ENCODE peak calls at places on chromosomes 12 and 14, in five cellular contexts. N, L, O, U and X are unnamed samples. For H3K4me1, the result is how much of the 10 kb centered on the place peaks cover.

GRCh38 chr12:1350055-1350933 is 244.1 kb downstream of the FBXL14 start:
- DNase-seq in U (no peak), N (no peak), L (no peak), O (peak), X (no peak)

GRCh38 chr14:77790566-77791224 is 9.2 kb upstream of the ADCK1 start:
- DNase-seq in L (no peak), O (no peak), N (no peak), U (no peak), X (no peak)

GRCh38 chr14:61388173-61388975 is 67.0 kb downstream of the PRKCH start:
- DNase-seq in L (peak), O (no peak), U (no peak), N (no peak), X (no peak)

GRCh38 chr14:60266021-60266937 is 17.3 kb downstream of the PPM1A start:
- DNase-seq in L (no peak), O (no peak), N (no peak), U (no peak), X (no peak)

GRCh38 chr12:103773109-103773905 is 67.7 kb downstream of the NT5DC3 start:
- DNase-seq in N (no peak), O (no peak), U (no peak), L (no peak), X (no peak)

GRCh38 chr14:37116933-37117844 is 55.2 kb downstream of the SLC25A21 start:
- DNase-seq in O (no peak), U (no peak), L (no peak), N (no peak), X (no peak)

GRCh38 chr12:56581418-56582145 is 48.5 kb downstream of the BAZ2A start:
- DNase-seq in L (peak), U (no peak), O (peak), N (no peak), X (peak)

GRCh38 chr14:70785556-70785955 is 23.8 kb downstream of the MAP3K9 start:
- DNase-seq in O (no peak), U (no peak), N (no peak), L (no peak), X (no peak)

GRCh38 chr12:108594960-108595710 is 2.7 kb downstream of the TMEM119 start:
- DNase-seq in N (no peak), U (no peak), O (no peak), L (no peak), X (no peak)

GRCh38 chr12:101733166-101733565 is 6.1 kb downstream of the SYCP3 start:
- DNase-seq in U (no peak), L (no peak), O (no peak), N (no peak), X (no peak)

GRCh38 chr12:52401926-52402325 is 4.2 kb downstream of the KRT82 start:
- DNase-seq in L (no peak), N (no peak), U (no peak), O (no peak), X (no peak)

GRCh38 chr12:127548123-127548553 is 718.8 kb upstream of the TMEM132C start:
- DNase-seq in U (no peak), N (no peak), O (no peak), L (no peak), X (no peak)

GRCh38 chr12:80877706-80878384 is 59.9 kb downstream of the LIN7A start:
- DNase-seq in L (no peak), O (no peak), U (no peak), N (no peak), X (no peak)

GRCh38 chr14:97382616-97383226 is 585.5 kb downstream of the VRK1 start:
- DNase-seq in O (no peak), N (no peak), L (no peak), U (no peak), X (no peak)

GRCh38 chr12:64679487-64679983 is 69.2 kb downstream of the RASSF3 start:
- DNase-seq in U (peak), N (peak), O (peak), L (peak), X (peak)

GRCh38 chr14:105388110-105388951 is 10.0 kb upstream of the TEX22 start:
- DNase-seq in U (peak), N (no peak), L (no peak), O (no peak), X (no peak)

GRCh38 chr12:45729233-45730115 is at the start of gene ARID2:
- DNase-seq in N (peak), O (peak), L (peak), U (peak), X (peak)

GRCh38 chr14:82309199-82309598 is 775.5 kb upstream of the SEL1L start:
- DNase-seq in L (no peak), O (no peak), U (no peak), N (no peak), X (no peak)

GRCh38 chr12:6954754-6955461 is 3.8 kb downstream of the PTPN6 start:
- DNase-seq in N (no peak), O (peak), U (peak), L (no peak), X (no peak)

GRCh38 chr12:5900533-5901255 is 44.4 kb downstream of the ANO2 start:
- DNase-seq in L (no peak), U (no peak), O (no peak), N (no peak), X (no peak)

GRCh38 chr14:58408681-58409080 is 13.0 kb downstream of the TOMM20L start:
- DNase-seq in O (no peak), L (no peak), N (no peak), U (no peak), X (no peak)

GRCh38 chr14:69853774-69854173 is 25.4 kb upstream of the SMOC1 start:
- DNase-seq in N (no peak), L (no peak), U (no peak), O (no peak), X (no peak)

GRCh38 chr12:51424662-51425539 is at the start of gene SLC4A8:
- DNase-seq in U (peak), O (peak), N (peak), L (peak), X (peak)

GRCh38 chr14:105066285-105067071 is 1.2 kb upstream of the GPR132 start:
- DNase-seq in N (no peak), U (no peak), O (no peak), L (no peak), X (no peak)

GRCh38 chr14:20743556-20743955 is 2.1 kb upstream of the EDDM3A start:
- DNase-seq in O (no peak), N (no peak), L (no peak), U (no peak), X (no peak)

GRCh38 chr12:113347892-113348291 is 10.5 kb upstream of the PLBD2 start:
- DNase-seq in L (no peak), U (no peak), O (no peak), N (no peak), X (no peak)

GRCh38 chr14:101716956-101717662 is 44.4 kb upstream of the PPP2R5C start:
- DNase-seq in L (no peak), U (no peak), O (no peak), N (no peak), X (no peak)

GRCh38 chr12:100845095-100845494 is 50.5 kb downstream of the ANO4 start:
- DNase-seq in L (no peak), U (no peak), O (no peak), N (no peak), X (no peak)

GRCh38 chr14:88492272-88493089 is 62.3 kb downstream of the PTPN21 start:
- DNase-seq in U (peak), L (peak), O (peak), N (peak), X (peak)

GRCh38 chr12:131865196-131865875 is 29.1 kb upstream of the ULK1 start:
- DNase-seq in L (no peak), N (no peak), U (peak), O (peak), X (no peak)

GRCh38 chr12:62907067-62907466 is 27.9 kb downstream of the PPM1H start:
- DNase-seq in L (no peak), N (no peak), U (no peak), O (no peak), X (no peak)

GRCh38 chr12:54549774-54550451 is 512 bp downstream of the PDE1B start:
- DNase-seq in N (no peak), U (no peak), L (no peak), O (peak), X (no peak)

GRCh38 chr12:111173391-111174282 is 195.3 kb downstream of the PHETA1 start:
- DNase-seq in U (no peak), N (no peak), L (no peak), O (no peak), X (no peak)

GRCh38 chr14:29301571-29301970 is 535.0 kb downstream of the FOXG1 start:
- DNase-seq in N (no peak), O (no peak), U (no peak), L (no peak), X (no peak)

GRCh38 chr12:64088431-64089349 is 133.4 kb downstream of the KICS2 start:
- DNase-seq in L (no peak), O (no peak), N (peak), U (peak), X (no peak)

GRCh38 chr12:118999107-118999506 is 17.8 kb downstream of the SRRM4 start:
- DNase-seq in L (no peak), O (no peak), N (no peak), U (no peak), X (no peak)

GRCh38 chr14:69941768-69942742 is 62.8 kb downstream of the SMOC1 start:
- DNase-seq in O (no peak), U (no peak), N (no peak), L (no peak), X (no peak)

GRCh38 chr12:10278104-10278503 is 29.6 kb upstream of the KLRD1 start:
- DNase-seq in N (no peak), U (no peak), L (no peak), O (no peak), X (no peak)

GRCh38 chr12:6827982-6828670 is at the start of gene P3H3:
- DNase-seq in N (peak), O (peak), U (peak), L (no peak), X (no peak)

DNA sequence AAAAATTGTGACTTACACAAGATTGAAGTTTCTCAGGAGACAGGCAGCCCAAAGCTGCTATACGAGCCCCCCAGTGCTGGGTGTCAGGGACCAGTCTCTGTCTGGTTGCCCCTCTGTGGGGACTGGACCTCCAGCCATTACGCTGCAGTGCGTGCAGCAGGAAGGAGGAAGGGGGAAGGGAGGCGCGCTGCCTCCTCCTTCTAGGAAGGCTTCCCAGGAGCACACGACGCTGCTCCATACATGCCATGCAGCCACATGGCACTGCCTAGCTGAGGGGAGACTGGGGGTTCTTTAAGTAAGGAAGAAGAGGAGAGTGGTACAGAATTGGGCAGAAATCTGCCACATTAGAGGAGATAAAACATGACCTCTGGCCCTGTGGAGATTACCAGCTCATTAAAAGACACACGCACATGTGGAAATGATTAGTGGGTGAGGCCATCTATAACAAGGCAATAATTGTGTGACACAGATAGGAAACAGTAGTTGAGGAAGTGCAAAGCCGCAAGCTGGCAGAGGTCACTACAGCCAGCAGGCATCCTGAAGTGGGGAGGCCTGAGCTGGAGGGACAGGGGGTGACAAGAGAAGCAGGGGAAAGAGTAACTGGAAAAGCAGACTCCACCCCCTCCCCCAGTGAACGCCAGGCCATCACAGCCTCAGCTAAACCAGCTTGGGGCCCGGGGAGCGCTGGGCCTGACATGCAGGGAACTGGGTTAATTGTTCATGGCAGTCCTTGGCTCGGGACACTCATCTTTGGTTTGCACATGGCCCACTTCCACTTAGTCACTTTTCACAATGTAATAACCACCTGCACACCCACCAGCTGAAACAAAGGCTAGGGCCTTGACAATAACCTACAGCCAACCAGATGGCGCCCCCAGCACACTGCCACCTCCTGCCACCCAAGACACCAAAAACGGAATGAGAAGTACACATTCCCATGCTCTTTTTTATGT is 39.6 kb downstream of the CCDC88C start:
- DNase-seq in N (no peak), O (no peak), L (no peak), U (no peak), X (peak)
- H3K4me1 ChIP-seq in N (under half), O (under half), L (half or more), U (under half), X (half or more)

GRCh38 chr12:70176290-70176689 is 66.9 kb upstream of the CNOT2 start:
- DNase-seq in O (no peak), L (no peak), N (no peak), U (no peak), X (no peak)
- H3K4me1 ChIP-seq in O (under half), L (under half), N (under half), U (under half), X (under half)

GRCh38 chr14:74574092-74574438 is 38.0 kb downstream of the LTBP2 start:
- DNase-seq in N (no peak), U (no peak), O (no peak), L (peak), X (no peak)

GRCh38 chr14:74575936-74576335 is 36.1 kb downstream of the LTBP2 start:
- DNase-seq in U (peak), N (no peak), L (no peak), O (peak), X (no peak)

GRCh38 chr14:74577247-74577947 is 34.6 kb downstream of the LTBP2 start:
- DNase-seq in L (no peak), O (peak), U (peak), N (peak), X (no peak)

GRCh38 chr14:74574706-74575105 is 37.3 kb downstream of the LTBP2 start:
- DNase-seq in L (no peak), O (peak), U (peak), N (no peak), X (no peak)

DNA sequence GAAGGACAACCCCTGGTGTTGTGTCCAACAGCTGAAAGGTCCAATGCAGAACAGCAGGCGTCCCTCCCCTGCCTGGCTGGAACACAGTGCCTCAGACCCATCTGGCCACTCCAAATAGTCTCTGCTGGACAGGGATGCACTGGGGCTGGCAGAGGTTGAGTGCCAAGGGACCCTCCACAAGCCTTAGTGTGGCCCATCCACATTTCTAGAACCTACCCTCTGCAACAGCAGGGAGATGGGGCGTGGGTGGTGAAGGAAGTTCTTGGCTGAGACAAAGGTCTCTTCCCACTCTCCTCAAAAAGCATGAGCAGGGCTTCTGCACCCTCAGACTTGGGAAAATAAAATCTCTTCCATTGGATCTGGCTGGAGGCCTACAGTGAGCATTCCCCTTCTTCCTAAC is 36.5 kb downstream of the LTBP2 start:
- DNase-seq in O (peak), L (no peak), U (peak), N (no peak), X (no peak)
- H3K4me1 ChIP-seq in O (under half), L (under half), U (under half), N (under half), X (under half)

DNA sequence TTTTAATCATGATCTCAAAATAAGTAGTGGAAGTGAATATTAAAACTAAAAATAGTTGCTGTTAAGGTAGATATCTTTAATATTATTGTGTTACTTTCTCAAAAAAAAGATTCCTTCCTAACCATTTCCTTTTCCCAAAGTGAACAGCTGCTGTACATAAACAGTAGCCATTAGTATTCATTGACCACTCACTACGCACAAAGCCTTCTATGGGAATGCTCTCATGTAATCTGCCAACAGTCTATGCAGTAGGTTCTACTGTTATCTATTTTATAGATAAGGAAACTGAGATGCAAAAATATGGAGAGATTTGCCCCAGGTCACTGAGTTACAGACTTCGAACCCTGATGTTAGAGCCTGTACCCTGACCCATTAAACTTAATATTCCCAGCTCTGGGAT is 32.1 kb downstream of the ZFP36L1 start:
- DNase-seq in L (no peak), U (no peak), N (no peak), O (no peak), X (no peak)
- H3K4me1 ChIP-seq in L (under half), U (under half), N (under half), O (under half), X (under half)

DNA sequence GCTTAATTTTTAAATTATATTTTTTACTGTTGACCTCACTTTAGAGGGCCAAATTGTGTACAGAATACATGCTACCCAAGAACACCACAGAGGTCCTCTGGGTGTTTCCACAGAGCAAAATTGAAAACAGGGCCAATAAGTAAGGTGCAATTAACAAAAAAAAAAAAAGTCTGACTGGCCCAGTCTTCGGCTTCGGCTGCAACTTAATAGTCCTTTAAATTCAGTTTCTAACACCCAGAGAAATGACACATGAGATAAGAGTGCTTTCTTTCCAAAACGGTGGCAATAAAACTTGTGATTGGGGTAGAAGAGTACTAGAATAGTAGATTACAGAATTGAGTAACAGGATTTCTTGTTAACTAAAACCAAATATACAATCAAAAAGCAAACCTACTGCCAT is 81.3 kb downstream of the MED13L start:
- DNase-seq in N (no peak), L (no peak), U (no peak), O (no peak), X (no peak)
- H3K4me1 ChIP-seq in N (under half), L (under half), U (under half), O (under half), X (under half)

GRCh38 chr14:95136631-95137030 is 20.7 kb downstream of the DICER1 start:
- DNase-seq in L (no peak), N (no peak), O (no peak), U (no peak), X (no peak)
- H3K4me1 ChIP-seq in L (under half), N (under half), O (under half), U (under half), X (under half)

DNA sequence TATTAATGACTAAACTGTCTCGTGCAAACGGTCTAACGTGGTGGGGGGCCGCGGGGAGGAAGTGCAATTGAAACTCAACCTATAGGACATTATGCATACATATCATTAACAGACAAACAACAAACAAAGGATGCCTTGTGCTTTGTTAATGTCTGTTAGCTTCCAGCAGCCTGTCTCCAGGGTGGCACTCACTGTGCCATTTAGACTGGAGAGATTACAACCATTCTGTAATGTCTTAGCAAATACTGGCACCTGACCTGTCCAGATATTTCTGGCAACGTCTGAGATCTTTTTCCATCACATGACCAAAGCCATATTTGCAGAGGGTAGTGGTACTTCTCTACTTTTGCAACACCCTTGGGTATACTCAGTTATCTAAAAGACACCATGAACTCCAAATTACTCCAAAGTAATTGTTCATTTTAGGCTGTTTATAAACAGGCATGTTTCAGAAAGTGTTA is 11.6 kb downstream of the BHLHE41 start:
- DNase-seq in N (no peak), U (no peak), L (no peak), O (no peak), X (no peak)
- H3K4me1 ChIP-seq in N (under half), U (under half), L (under half), O (under half), X (under half)

GRCh38 chr12:122308811-122309210 is 42.5 kb upstream of the VPS33A start:
- DNase-seq in L (no peak), U (no peak), N (no peak), O (no peak), X (no peak)
- H3K4me1 ChIP-seq in L (under half), U (under half), N (under half), O (under half), X (under half)

GRCh38 chr12:13093191-13093849 is 10.1 kb downstream of the GSG1 start:
- DNase-seq in U (no peak), L (no peak), O (no peak), N (no peak), X (no peak)
- H3K4me1 ChIP-seq in U (under half), L (under half), O (under half), N (under half), X (under half)